ENCODE peak calls at places on chromosomes 11 and 22, in five cellular contexts. L, N, Z, S and G are unnamed samples.

GRCh38 chr22:47620391-47620790 is 857.9 kb downstream of the TBC1D22A start:
- DNase-seq in L (no peak), N (no peak), Z (peak), S (no peak), G (no peak)

GRCh38 chr11:104127828-104128227 is 36.1 kb downstream of the PDGFD start:
- DNase-seq in L (peak), N (peak), Z (no peak), S (no peak), G (no peak)

GRCh38 chr11:2919188-2919587 is 10.0 kb downstream of the PHLDA2 start:
- DNase-seq in L (no peak), N (no peak), Z (no peak), S (no peak), G (no peak)

GRCh38 chr22:40216041-40216756 is 38.5 kb downstream of the TNRC6B start:
- DNase-seq in L (no peak), N (no peak), Z (no peak), S (no peak), G (no peak)

GRCh38 chr11:114190630-114191029 is 105.6 kb upstream of the NNMT start:
- DNase-seq in L (no peak), N (no peak), Z (no peak), S (no peak), G (no peak)

GRCh38 chr22:31917227-31917921 is 27.0 kb upstream of the YWHAH start:
- DNase-seq in L (no peak), N (no peak), Z (no peak), S (no peak), G (no peak)

GRCh38 chr11:65083834-65084597 is at the start of the genes CDCA5 and ZFPL1:
- DNase-seq in L (peak), N (peak), Z (peak), S (peak), G (peak)

GRCh38 chr22:46272196-46272595 is 4.4 kb downstream of the TTC38 start:
- DNase-seq in L (no peak), N (no peak), Z (no peak), S (no peak), G (no peak)

GRCh38 chr22:32622762-32623147 is 148.1 kb downstream of the FBXO7 start:
- DNase-seq in L (no peak), N (no peak), Z (no peak), S (no peak), G (no peak)

GRCh38 chr11:76602431-76602861 is 68.1 kb downstream of the LRRC32 start:
- DNase-seq in L (peak), N (peak), Z (peak), S (peak), G (no peak)

GRCh38 chr22:31215018-31215535 is 3.0 kb downstream of the LIMK2 start:
- DNase-seq in L (no peak), N (no peak), Z (no peak), S (no peak), G (no peak)

GRCh38 chr11:113550179-113550578 is 75.0 kb upstream of the DRD2 start:
- DNase-seq in L (no peak), N (no peak), Z (peak), S (no peak), G (no peak)

GRCh38 chr11:34647532-34647931 is 26.6 kb downstream of the EHF start:
- DNase-seq in L (no peak), N (peak), Z (no peak), S (no peak), G (no peak)

GRCh38 chr11:15750535-15751297 is 605.6 kb downstream of the SOX6 start:
- DNase-seq in L (no peak), N (no peak), Z (no peak), S (no peak), G (no peak)

GRCh38 chr11:121575250-121575962 is 122.6 kb upstream of the SORL1-AS1 start:
- DNase-seq in L (peak), N (peak), Z (no peak), S (peak), G (no peak)

GRCh38 chr11:116439480-116439759 is 333.4 kb downstream of the BUD13 start:
- DNase-seq in L (no peak), N (no peak), Z (no peak), S (no peak), G (no peak)

GRCh38 chr22:35631597-35631996 is 14.5 kb upstream of the MB start:
- DNase-seq in L (no peak), N (no peak), Z (peak), S (peak), G (no peak)

GRCh38 chr11:111514216-111515031 is at the start of gene HOATZ:
- DNase-seq in L (peak), N (no peak), Z (peak), S (peak), G (peak)

GRCh38 chr11:114034956-114035355 is 24.6 kb upstream of the ZBTB16 start:
- DNase-seq in L (no peak), N (no peak), Z (no peak), S (no peak), G (no peak)

GRCh38 chr11:32358729-32359128 is 76.6 kb downstream of the WT1 start:
- DNase-seq in L (no peak), N (no peak), Z (no peak), S (no peak), G (no peak)

GRCh38 chr11:134376150-134376921 is 35.7 kb downstream of the B3GAT1 start:
- DNase-seq in L (no peak), N (no peak), Z (no peak), S (no peak), G (no peak)

GRCh38 chr22:49998718-49999062 is 13.9 kb downstream of the IL17REL start:
- DNase-seq in L (no peak), N (no peak), Z (no peak), S (no peak), G (no peak)

DNA sequence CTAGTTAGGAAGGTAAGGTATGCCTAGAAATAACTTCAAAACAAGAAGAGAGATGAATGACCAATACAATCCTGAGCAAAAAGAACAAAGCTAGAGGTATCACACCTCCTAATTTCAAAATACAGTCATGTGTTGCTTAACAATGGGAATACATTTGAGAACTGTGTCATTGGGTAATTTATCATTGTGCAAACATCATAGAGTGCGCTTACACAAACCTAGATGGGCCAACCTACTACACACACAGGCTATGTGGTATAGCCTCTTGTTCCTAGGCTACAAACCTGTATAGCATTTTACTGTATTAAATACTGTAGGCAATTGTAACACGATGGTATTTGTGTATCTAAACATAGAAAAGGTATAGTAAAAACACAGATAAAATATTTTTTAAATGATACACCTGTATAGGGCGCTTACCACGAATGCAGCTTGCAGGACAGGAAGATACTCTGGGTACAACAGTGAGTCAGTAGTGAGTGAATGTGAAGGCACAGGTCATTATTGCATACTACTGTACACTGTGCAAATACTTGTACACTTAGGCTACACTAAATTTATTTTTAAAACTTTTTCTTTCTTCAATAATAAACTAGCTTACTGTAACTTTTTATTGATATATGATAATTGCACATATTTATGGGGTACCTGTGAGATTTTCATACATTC is 48.2 kb downstream of the STK33 start:
- DNase-seq in L (no peak), N (no peak), Z (no peak), S (no peak), G (no peak)
- H3K4ac ChIP-seq in L (no peak), N (no peak), Z (no peak), S (no peak), G (no peak)

GRCh38 chr11:19820100-19820499 is 107.5 kb downstream of the NAV2 start:
- DNase-seq in L (peak), N (peak), Z (no peak), S (no peak), G (no peak)

GRCh38 chr11:19817265-19817851 is 104.7 kb downstream of the NAV2 start:
- DNase-seq in L (no peak), N (no peak), Z (peak), S (no peak), G (no peak)

GRCh38 chr11:19821412-19821875 is 108.8 kb downstream of the NAV2 start:
- DNase-seq in L (peak), N (no peak), Z (no peak), S (no peak), G (no peak)

GRCh38 chr11:19817870-19818269 is 105.2 kb downstream of the NAV2 start:
- DNase-seq in L (no peak), N (no peak), Z (no peak), S (no peak), G (no peak)

DNA sequence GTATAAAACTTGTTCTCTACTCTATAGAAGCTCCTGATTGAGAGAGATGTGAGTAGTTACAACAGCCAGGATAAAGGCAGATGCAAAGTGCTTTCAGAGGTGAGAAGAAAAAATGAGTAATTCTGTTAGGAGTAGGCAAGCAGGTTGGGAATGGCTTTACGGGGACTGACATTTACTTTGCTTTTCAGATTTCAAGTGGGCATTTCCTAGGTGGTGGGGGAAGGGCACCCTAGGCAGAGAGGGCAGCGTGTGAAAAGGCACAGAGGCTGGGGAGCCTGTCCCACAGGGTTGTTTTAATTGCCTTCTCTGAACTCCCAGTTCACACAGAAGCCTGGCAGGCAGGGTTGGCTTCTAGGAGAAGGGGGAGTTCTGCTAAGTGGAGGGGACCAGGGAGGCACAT is 106.5 kb downstream of the NAV2 start:
- DNase-seq in L (no peak), N (no peak), Z (no peak), S (no peak), G (no peak)
- H4K91ac ChIP-seq in L (no peak), N (no peak), Z (peak), S (no peak), G (no peak)

GRCh38 chr11:118313242-118313641 is 8.7 kb downstream of the CD3E start:
- DNase-seq in L (no peak), N (no peak), Z (no peak), S (no peak), G (no peak)

GRCh38 chr11:118310271-118310670 is 5.7 kb downstream of the CD3E start:
- DNase-seq in L (no peak), N (no peak), Z (no peak), S (no peak), G (no peak)

GRCh38 chr11:118311518-118311917 is 7.0 kb downstream of the CD3E start:
- DNase-seq in L (no peak), N (no peak), Z (no peak), S (no peak), G (no peak)

GRCh38 chr11:118312328-118312727 is 7.8 kb downstream of the CD3E start:
- DNase-seq in L (no peak), N (no peak), Z (no peak), S (no peak), G (no peak)

DNA sequence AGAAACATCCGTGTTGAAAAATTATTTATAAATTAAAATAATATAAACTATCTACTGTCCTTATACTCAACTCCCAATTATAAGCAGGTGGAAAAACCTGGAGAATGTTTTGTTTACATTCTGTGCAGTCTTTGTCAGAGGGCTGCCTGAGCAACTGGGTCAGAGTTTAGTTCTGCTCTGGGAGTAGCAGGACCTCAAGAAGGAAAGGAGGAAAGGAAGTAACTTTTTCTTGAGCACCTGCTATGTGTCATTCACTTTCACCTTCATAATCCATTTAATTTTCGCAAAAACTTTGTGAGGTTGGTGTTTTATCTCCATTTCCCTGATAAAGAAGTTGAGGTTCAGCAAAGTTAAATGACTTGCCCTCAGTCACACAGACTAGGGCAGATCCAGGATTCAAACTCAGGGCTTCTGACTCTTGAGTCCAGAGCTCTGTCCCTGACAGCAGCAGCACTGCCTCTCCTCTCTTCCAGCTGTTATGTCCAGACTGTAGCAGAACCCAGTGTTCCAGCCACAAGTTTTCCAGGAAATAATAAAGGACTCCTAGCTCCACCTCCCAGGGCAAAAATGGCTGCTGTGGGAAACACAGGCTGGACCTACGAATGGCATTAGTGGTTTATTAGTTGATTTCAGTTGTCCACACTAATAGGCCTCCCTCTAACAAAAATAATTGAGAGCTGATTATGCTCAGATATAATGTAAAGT is 6.4 kb downstream of the CD3E start:
- DNase-seq in L (no peak), N (no peak), Z (no peak), S (no peak), G (no peak)
- H3K4me3 ChIP-seq in L (no peak), N (no peak), Z (no peak), S (no peak), G (no peak)

GRCh38 chr11:100966366-100966765 is 163.2 kb downstream of the PGR start:
- DNase-seq in L (no peak), N (no peak), Z (no peak), S (no peak), G (no peak)
- H3K4ac ChIP-seq in L (no peak), N (no peak), Z (no peak), S (no peak), G (no peak)

GRCh38 chr11:44670814-44671213 is 55.9 kb upstream of the TSPAN18 start:
- DNase-seq in L (no peak), N (no peak), Z (no peak), S (no peak), G (no peak)

GRCh38 chr11:44675906-44676305 is 50.9 kb upstream of the TSPAN18 start:
- DNase-seq in L (no peak), N (no peak), Z (no peak), S (no peak), G (no peak)

GRCh38 chr11:44673691-44674090 is 53.1 kb upstream of the TSPAN18 start:
- DNase-seq in L (no peak), N (no peak), Z (no peak), S (no peak), G (no peak)

GRCh38 chr11:44674809-44675208 is 52.0 kb upstream of the TSPAN18 start:
- DNase-seq in L (no peak), N (no peak), Z (no peak), S (no peak), G (no peak)

GRCh38 chr11:44671234-44671633 is 55.5 kb upstream of the TSPAN18 start:
- DNase-seq in L (no peak), N (no peak), Z (peak), S (no peak), G (no peak)
- H4K91ac ChIP-seq in L (no peak), N (no peak), Z (peak), S (no peak), G (no peak)

GRCh38 chr22:17158568-17159503 is at the start of gene HDHD5:
- DNase-seq in L (peak), N (peak), Z (peak), S (peak), G (peak)

GRCh38 chr22:17155941-17156340 is 3.1 kb downstream of the HDHD5 start:
- DNase-seq in L (no peak), N (no peak), Z (no peak), S (no peak), G (no peak)

GRCh38 chr22:17158176-17158567 is 905 bp downstream of the HDHD5 start:
- DNase-seq in L (no peak), N (no peak), Z (no peak), S (no peak), G (no peak)

GRCh38 chr22:17159504-17159951 is 451 bp upstream of the HDHD5 start:
- DNase-seq in L (peak), N (peak), Z (no peak), S (no peak), G (no peak)

DNA sequence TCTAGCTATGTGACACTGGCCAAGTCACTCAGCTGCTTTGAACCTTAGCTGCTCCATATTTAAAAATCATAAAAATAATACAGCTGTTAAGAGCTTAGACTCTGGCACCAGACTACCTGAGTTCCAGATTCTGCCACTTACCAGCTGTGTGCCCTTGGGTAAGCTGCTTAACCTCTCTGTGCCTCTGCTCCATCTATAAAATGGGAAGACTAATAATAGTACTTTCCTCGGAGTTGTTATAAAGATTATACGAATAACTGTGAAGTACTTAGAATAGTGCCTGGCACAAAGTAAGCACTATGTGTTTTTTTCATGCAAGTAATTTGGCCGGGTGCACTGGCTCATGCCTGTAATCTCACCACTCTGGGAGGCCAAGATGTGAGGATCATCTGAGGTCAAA is 1.4 kb downstream of the HDHD5 start:
- DNase-seq in L (no peak), N (no peak), Z (no peak), S (no peak), G (no peak)
- H3K4me3 ChIP-seq in L (peak), N (no peak), Z (no peak), S (no peak), G (no peak)